ENCODE peak calls at places on chromosomes 1 and 21, in eight cellular contexts. One of them, this sample, is unnamed.

GRCh38 chr21:35648512-35648911 is 411.8 kb downstream of the SETD4 start:
- DNase-seq in SK-N-SH: no peak
- DNase-seq in MM.1S: peak; percentile 21
- DNase-seq in HCT116: no peak
- DNase-seq in K562: no peak
- DNase-seq in neural progenitor cell: no peak
- DNase-seq in astrocyte: no peak
- DNase-seq in A549: no peak
- DNase-seq in this sample: no peak

GRCh38 chr1:56074357-56074717 is 505.0 kb downstream of the PLPP3 start:
- DNase-seq in neural progenitor cell: no peak
- DNase-seq in HCT116: no peak
- DNase-seq in MM.1S: no peak
- DNase-seq in A549: no peak
- DNase-seq in SK-N-SH: no peak
- DNase-seq in K562: no peak
- DNase-seq in astrocyte: no peak
- DNase-seq in this sample: no peak

GRCh38 chr1:41476807-41477361 is 7.6 kb downstream of the EDN2 start:
- DNase-seq in K562: no peak
- DNase-seq in neural progenitor cell: no peak
- DNase-seq in HCT116: no peak
- DNase-seq in astrocyte: no peak
- DNase-seq in A549: no peak
- DNase-seq in MM.1S: no peak
- DNase-seq in SK-N-SH: no peak
- DNase-seq in this sample: no peak

GRCh38 chr21:25175938-25176337 is 431.3 kb downstream of the MRPL39 start:
- DNase-seq in K562: no peak
- DNase-seq in HCT116: no peak
- DNase-seq in astrocyte: no peak
- DNase-seq in MM.1S: no peak
- DNase-seq in neural progenitor cell: no peak
- DNase-seq in A549: no peak
- DNase-seq in SK-N-SH: no peak
- DNase-seq in this sample: no peak

GRCh38 chr1:79781261-79781660 is 774.7 kb upstream of the ADGRL4 start:
- DNase-seq in A549: no peak
- DNase-seq in astrocyte: no peak
- DNase-seq in K562: no peak
- DNase-seq in HCT116: no peak
- DNase-seq in neural progenitor cell: no peak
- DNase-seq in SK-N-SH: no peak
- DNase-seq in MM.1S: no peak
- DNase-seq in this sample: peak; percentile 9

GRCh38 chr1:29439615-29440014 is 203.3 kb downstream of the PTPRU start:
- DNase-seq in SK-N-SH: no peak
- DNase-seq in K562: no peak
- DNase-seq in neural progenitor cell: no peak
- DNase-seq in MM.1S: no peak
- DNase-seq in astrocyte: no peak
- DNase-seq in HCT116: no peak
- DNase-seq in A549: no peak
- DNase-seq in this sample: no peak

GRCh38 chr21:18917602-18918001 is 514.0 kb upstream of the TMPRSS15 start:
- DNase-seq in K562: no peak
- DNase-seq in SK-N-SH: no peak
- DNase-seq in MM.1S: no peak
- DNase-seq in HCT116: no peak
- DNase-seq in neural progenitor cell: no peak
- DNase-seq in A549: no peak
- DNase-seq in astrocyte: no peak
- DNase-seq in this sample: no peak

GRCh38 chr1:152525080-152525641 is 10.9 kb downstream of the CRCT1 start:
- DNase-seq in HCT116: no peak
- DNase-seq in K562: no peak
- DNase-seq in SK-N-SH: no peak
- DNase-seq in MM.1S: no peak
- DNase-seq in astrocyte: no peak
- DNase-seq in neural progenitor cell: no peak
- DNase-seq in A549: no peak
- DNase-seq in this sample: no peak

GRCh38 chr1:94045465-94046056 is 75.4 kb downstream of the ABCA4 start:
- DNase-seq in HCT116: peak; percentile 91
- DNase-seq in neural progenitor cell: peak; percentile 91
- DNase-seq in astrocyte: peak; percentile 93
- DNase-seq in A549: peak; percentile 93
- DNase-seq in MM.1S: peak; percentile 9
- DNase-seq in SK-N-SH: peak; percentile 72
- DNase-seq in K562: peak; percentile 56
- DNase-seq in this sample: peak; percentile 91

GRCh38 chr1:33231166-33231565 is 25.1 kb upstream of the ZNF362 start:
- DNase-seq in HCT116: no peak
- DNase-seq in neural progenitor cell: no peak
- DNase-seq in astrocyte: no peak
- DNase-seq in K562: no peak
- DNase-seq in MM.1S: no peak
- DNase-seq in SK-N-SH: no peak
- DNase-seq in A549: no peak
- DNase-seq in this sample: no peak

GRCh38 chr1:14894811-14895524 is 258.6 kb upstream of the TMEM51 start:
- DNase-seq in astrocyte: no peak
- DNase-seq in HCT116: no peak
- DNase-seq in MM.1S: no peak
- DNase-seq in neural progenitor cell: peak; percentile 37
- DNase-seq in K562: no peak
- DNase-seq in A549: no peak
- DNase-seq in SK-N-SH: no peak
- DNase-seq in this sample: no peak

GRCh38 chr1:204400893-204401510 is 10.6 kb downstream of the PPP1R15B start:
- DNase-seq in astrocyte: no peak
- DNase-seq in SK-N-SH: no peak
- DNase-seq in HCT116: no peak
- DNase-seq in neural progenitor cell: no peak
- DNase-seq in MM.1S: no peak
- DNase-seq in A549: no peak
- DNase-seq in K562: peak; percentile 50
- DNase-seq in this sample: no peak

GRCh38 chr1:12525311-12526181 is 92.5 kb downstream of the DHRS3 start:
- DNase-seq in neural progenitor cell: no peak
- DNase-seq in A549: no peak
- DNase-seq in K562: no peak
- DNase-seq in MM.1S: no peak
- DNase-seq in HCT116: no peak
- DNase-seq in astrocyte: no peak
- DNase-seq in SK-N-SH: no peak
- DNase-seq in this sample: no peak

GRCh38 chr1:114353233-114353632 is 157.8 kb downstream of the TRIM33 start:
- DNase-seq in neural progenitor cell: no peak
- DNase-seq in K562: no peak
- DNase-seq in MM.1S: no peak
- DNase-seq in SK-N-SH: peak; percentile 25
- DNase-seq in HCT116: no peak
- DNase-seq in astrocyte: peak; percentile 90
- DNase-seq in A549: no peak
- DNase-seq in this sample: peak; percentile 48

GRCh38 chr21:35861656-35862055 is 198.7 kb downstream of the SETD4 start:
- DNase-seq in MM.1S: no peak
- DNase-seq in A549: no peak
- DNase-seq in SK-N-SH: no peak
- DNase-seq in neural progenitor cell: no peak
- DNase-seq in HCT116: no peak
- DNase-seq in K562: no peak
- DNase-seq in astrocyte: no peak
- DNase-seq in this sample: no peak

GRCh38 chr1:231153726-231154125 is 8.1 kb upstream of the TRIM67 start:
- DNase-seq in A549: no peak
- DNase-seq in K562: no peak
- DNase-seq in astrocyte: no peak
- DNase-seq in SK-N-SH: no peak
- DNase-seq in HCT116: no peak
- DNase-seq in MM.1S: no peak
- DNase-seq in neural progenitor cell: no peak
- DNase-seq in this sample: no peak

GRCh38 chr1:28173151-28173979 is 3.1 kb downstream of the PTAFR start:
- DNase-seq in astrocyte: no peak
- DNase-seq in neural progenitor cell: no peak
- DNase-seq in A549: no peak
- DNase-seq in HCT116: no peak
- DNase-seq in K562: no peak
- DNase-seq in SK-N-SH: no peak
- DNase-seq in MM.1S: no peak
- DNase-seq in this sample: no peak

GRCh38 chr1:188127507-188127906 is 1298.8 kb downstream of the PLA2G4A start:
- DNase-seq in K562: no peak
- DNase-seq in HCT116: no peak
- DNase-seq in A549: no peak
- DNase-seq in astrocyte: no peak
- DNase-seq in MM.1S: no peak
- DNase-seq in SK-N-SH: no peak
- DNase-seq in neural progenitor cell: no peak
- DNase-seq in this sample: peak; percentile 14

GRCh38 chr1:71043061-71043460 is 4.6 kb downstream of the PTGER3 start:
- DNase-seq in SK-N-SH: no peak
- DNase-seq in A549: no peak
- DNase-seq in MM.1S: no peak
- DNase-seq in HCT116: no peak
- DNase-seq in neural progenitor cell: no peak
- DNase-seq in astrocyte: no peak
- DNase-seq in K562: no peak
- DNase-seq in this sample: no peak

GRCh38 chr1:71045463-71046028 is 2.1 kb downstream of the PTGER3 start:
- DNase-seq in MM.1S: no peak
- DNase-seq in A549: no peak
- DNase-seq in SK-N-SH: no peak
- DNase-seq in HCT116: no peak
- DNase-seq in K562: peak; percentile 17
- DNase-seq in neural progenitor cell: no peak
- DNase-seq in astrocyte: no peak
- DNase-seq in this sample: no peak

GRCh38 chr1:71046891-71047634 is 553 bp downstream of the PTGER3 start:
- DNase-seq in astrocyte: no peak
- DNase-seq in SK-N-SH: peak; percentile 75
- DNase-seq in A549: no peak
- DNase-seq in HCT116: no peak
- DNase-seq in K562: no peak
- DNase-seq in MM.1S: no peak
- DNase-seq in neural progenitor cell: peak; percentile 6
- DNase-seq in this sample: peak; percentile 20

GRCh38 chr1:71047635-71048607 is at the start of gene PTGER3:
- DNase-seq in astrocyte: no peak
- DNase-seq in K562: peak; percentile 89
- DNase-seq in MM.1S: no peak
- DNase-seq in neural progenitor cell: peak; percentile 87
- DNase-seq in SK-N-SH: peak; percentile 77
- DNase-seq in HCT116: no peak
- DNase-seq in A549: no peak
- DNase-seq in this sample: peak; percentile 12

GRCh38 chr1:71044833-71045232 is 2.8 kb downstream of the PTGER3 start:
- DNase-seq in HCT116: no peak
- DNase-seq in K562: peak; percentile 24
- DNase-seq in A549: no peak
- DNase-seq in MM.1S: no peak
- DNase-seq in astrocyte: no peak
- DNase-seq in neural progenitor cell: no peak
- DNase-seq in SK-N-SH: no peak
- DNase-seq in this sample: no peak
- H3K4me3 ChIP-seq in HCT116: no peak overlapping the region
- H3K4me3 ChIP-seq in K562: peak overlapping the region; percentile 66
- H3K4me3 ChIP-seq in A549: no peak overlapping the region
- H3K4me3 ChIP-seq in MM.1S: no peak overlapping the region
- H3K4me3 ChIP-seq in astrocyte: no peak overlapping the region
- H3K4me3 ChIP-seq in neural progenitor cell: no peak overlapping the region
- H3K4me3 ChIP-seq in SK-N-SH: peak overlapping the region; percentile 9
- H3K4me3 ChIP-seq in this sample: no peak overlapping the region

DNA sequence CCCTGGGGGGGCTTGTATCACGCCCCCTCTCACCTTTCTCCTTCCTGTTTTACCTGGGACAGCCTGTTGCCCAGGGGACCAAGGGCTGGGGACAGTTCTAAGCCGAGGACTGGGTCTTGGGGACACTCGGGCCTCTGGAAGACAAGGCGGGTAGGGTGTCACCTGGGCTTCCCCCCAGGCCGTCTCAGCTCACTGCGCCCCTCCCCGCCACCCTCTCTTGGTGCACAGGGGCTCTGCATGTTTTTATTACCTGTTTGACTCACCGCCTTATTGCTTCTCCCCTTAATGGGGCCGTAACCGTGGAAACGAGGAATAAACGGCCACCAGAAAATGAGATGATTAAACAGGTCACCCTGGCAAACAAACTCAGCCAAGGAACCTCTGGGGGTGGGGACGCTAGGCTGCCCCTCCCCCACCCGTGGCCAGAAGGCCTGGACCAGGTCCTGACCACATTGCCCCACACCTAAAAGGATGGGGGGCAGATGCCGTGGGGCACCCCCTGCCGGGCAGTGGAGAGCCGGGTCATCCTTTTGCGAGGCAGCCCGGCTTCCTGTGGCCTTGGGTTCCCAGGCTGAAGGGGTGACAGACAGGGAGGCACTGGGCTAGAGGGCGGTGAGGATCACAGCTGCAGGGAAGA is 109.9 kb downstream of the CASZ1 start:
- DNase-seq in neural progenitor cell: no peak
- DNase-seq in A549: no peak
- DNase-seq in K562: no peak
- DNase-seq in SK-N-SH: no peak
- DNase-seq in astrocyte: no peak
- DNase-seq in MM.1S: no peak
- DNase-seq in HCT116: no peak
- DNase-seq in this sample: no peak
- TF ChIP-seq CTCF in neural progenitor cell: no peak
- TF ChIP-seq CTCF in A549: no peak
- TF ChIP-seq CTCF in K562: peak; percentile 12
- TF ChIP-seq CTCF in SK-N-SH: no peak
- TF ChIP-seq CTCF in astrocyte: no peak
- TF ChIP-seq CTCF in MM.1S: peak; percentile 4
- TF ChIP-seq CTCF in HCT116: no peak
- TF ChIP-seq CTCF in this sample: no peak

DNA sequence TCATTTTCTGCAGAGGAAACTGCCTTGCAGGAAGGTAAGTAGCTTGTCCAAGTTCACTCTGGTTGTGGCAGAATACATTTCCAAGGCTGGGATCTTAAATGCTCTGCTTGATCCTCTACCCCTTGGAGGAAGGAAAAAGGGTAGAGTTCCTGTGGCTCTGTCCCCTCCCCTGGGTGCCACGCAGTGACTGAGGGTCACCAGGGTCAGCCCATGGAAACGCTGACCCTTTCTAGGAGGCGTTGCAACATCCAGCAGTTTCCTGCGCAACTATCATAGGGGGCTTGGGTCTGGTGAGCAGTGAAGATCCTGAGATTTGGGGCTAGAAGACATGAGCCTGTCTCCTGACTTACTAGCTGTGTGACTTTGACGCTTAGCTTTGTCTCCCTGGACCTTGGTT is 29.4 kb upstream of the EPS8L3 start:
- DNase-seq in A549: no peak
- DNase-seq in neural progenitor cell: no peak
- DNase-seq in K562: no peak
- DNase-seq in HCT116: no peak
- DNase-seq in MM.1S: no peak
- DNase-seq in SK-N-SH: no peak
- DNase-seq in astrocyte: no peak
- DNase-seq in this sample: no peak
- H3K4me2 ChIP-seq in A549: peak overlapping the region; percentile 86
- H3K4me2 ChIP-seq in neural progenitor cell: no peak overlapping the region
- H3K4me2 ChIP-seq in K562: peak overlapping the region; percentile 22
- H3K4me2 ChIP-seq in HCT116: peak overlapping the region; percentile 15
- H3K4me2 ChIP-seq in MM.1S: no peak overlapping the region
- H3K4me2 ChIP-seq in SK-N-SH: peak overlapping the region; percentile 50
- H3K4me2 ChIP-seq in astrocyte: no peak overlapping the region
- H3K4me2 ChIP-seq in this sample: no peak overlapping the region

GRCh38 chr1:54278941-54279422 is 79.0 kb downstream of the MRPL37 start:
- DNase-seq in astrocyte: peak; percentile 92
- DNase-seq in neural progenitor cell: no peak
- DNase-seq in MM.1S: no peak
- DNase-seq in A549: no peak
- DNase-seq in SK-N-SH: no peak
- DNase-seq in K562: no peak
- DNase-seq in HCT116: no peak
- DNase-seq in this sample: no peak
- H3K4me3 ChIP-seq in astrocyte: no peak overlapping the region
- H3K4me3 ChIP-seq in neural progenitor cell: no peak overlapping the region
- H3K4me3 ChIP-seq in MM.1S: no peak overlapping the region
- H3K4me3 ChIP-seq in A549: no peak overlapping the region
- H3K4me3 ChIP-seq in SK-N-SH: no peak overlapping the region
- H3K4me3 ChIP-seq in K562: no peak overlapping the region
- H3K4me3 ChIP-seq in HCT116: no peak overlapping the region
- H3K4me3 ChIP-seq in this sample: no peak overlapping the region